ENCODE peak calls at places on chromosome 20, in ten cellular contexts. K is T-helper 17 cell; N is CD4-positive, alpha-beta T cell; I is activated CD4-positive, alpha-beta T cell treated with anti-CD3 and anti-CD28 coated beads for 24 hours; H is psoas muscle; D is tibial artery; E is NCI-H2081 treated with DMSO at 0.1 percent for 48 hours; F is effector CD4-positive, alpha-beta T cell; T is stimulated activated naive CD8-positive, alpha-beta T cell treated with anti-CD3 and anti-CD28 coated beads, Interleukin-15, amount 100 ng/mL, for 72 hours; L is retinal pigment epithelial cell. W is an unnamed sample.

GRCh38 chr20:33522256-33522820 is 32.4 kb downstream of the CBFA2T2 start:
- DNase-seq in K (no peak), N (no peak), I (no peak), H (no peak), D (no peak), E (no peak), F (no peak), T (peak; percentile 15), L (no peak), W (no peak)

GRCh38 chr20:48722737-48723191 is 105.0 kb downstream of the PREX1 start:
- DNase-seq in K (no peak), N (no peak), I (no peak), H (no peak), D (peak; percentile 90), E (no peak), F (no peak), T (peak; percentile 24), L (no peak), W (no peak)

GRCh38 chr20:18372296-18372695 is 84.0 kb downstream of the ZNF133 start:
- DNase-seq in K (no peak), N (no peak), I (no peak), H (no peak), D (no peak), E (no peak), F (no peak), T (no peak), L (no peak), W (no peak)

GRCh38 chr20:21099653-21100589 is 6.2 kb downstream of the LINC00237 start:
- DNase-seq in K (no peak), N (peak; percentile 12), I (no peak), H (peak; percentile 61), D (no peak), E (peak; percentile 40), F (peak; percentile 17), T (peak; percentile 64), L (no peak), W (peak; percentile 73)

GRCh38 chr20:56513096-56513806 is 11.3 kb upstream of the FAM209A start:
- DNase-seq in K (no peak), N (no peak), I (no peak), H (no peak), D (peak; percentile 31), E (no peak), F (no peak), T (no peak), L (no peak), W (no peak)

GRCh38 chr20:50425076-50425475 is 85.1 kb upstream of the PTPN1 start:
- DNase-seq in K (no peak), N (no peak), I (no peak), H (peak; percentile 76), D (no peak), E (no peak), F (no peak), T (no peak), L (no peak), W (no peak)

GRCh38 chr20:40416274-40416673 is 272.8 kb downstream of the MAFB start:
- DNase-seq in K (no peak), N (no peak), I (no peak), H (no peak), D (no peak), E (no peak), F (no peak), T (no peak), L (no peak), W (no peak)

GRCh38 chr20:44695295-44696230 is 19.6 kb upstream of the CCN5 start:
- DNase-seq in K (no peak), N (no peak), I (no peak), H (no peak), D (peak; percentile 60), E (no peak), F (no peak), T (no peak), L (no peak), W (no peak)

GRCh38 chr20:33640287-33640686 is 21.8 kb upstream of the C20orf144 start:
- DNase-seq in K (no peak), N (no peak), I (no peak), H (no peak), D (no peak), E (no peak), F (no peak), T (no peak), L (no peak), W (peak; percentile 15)

GRCh38 chr20:43755851-43756250 is 29.0 kb upstream of the GTSF1L start:
- DNase-seq in K (no peak), N (no peak), I (no peak), H (no peak), D (no peak), E (no peak), F (no peak), T (no peak), L (no peak), W (no peak)

GRCh38 chr20:13873814-13874213 is 89.0 kb downstream of the NDUFAF5 start:
- DNase-seq in K (no peak), N (no peak), I (no peak), H (no peak), D (no peak), E (no peak), F (no peak), T (no peak), L (no peak), W (no peak)

GRCh38 chr20:36888880-36889516 is 13.1 kb downstream of the TLDC2 start:
- DNase-seq in K (no peak), N (no peak), I (no peak), H (no peak), D (no peak), E (no peak), F (no peak), T (no peak), L (no peak), W (no peak)

GRCh38 chr20:56630086-56630493 is 984 bp downstream of the TFAP2C start:
- DNase-seq in K (no peak), N (no peak), I (no peak), H (no peak), D (no peak), E (no peak), F (no peak), T (peak; percentile 23), L (no peak), W (peak; percentile 60)

GRCh38 chr20:22288156-22288555 is 296.2 kb downstream of the FOXA2 start:
- DNase-seq in K (no peak), N (no peak), I (no peak), H (no peak), D (no peak), E (no peak), F (no peak), T (no peak), L (no peak), W (no peak)

GRCh38 chr20:16821211-16822089 is 73.3 kb downstream of the OTOR start:
- DNase-seq in K (no peak), N (no peak), I (no peak), H (no peak), D (no peak), E (peak; percentile 40), F (no peak), T (peak; percentile 18), L (no peak), W (no peak)

GRCh38 chr20:44646641-44647274 is 4.7 kb downstream of the ADA start:
- DNase-seq in K (no peak), N (no peak), I (no peak), H (no peak), D (no peak), E (no peak), F (no peak), T (no peak), L (no peak), W (no peak)

GRCh38 chr20:50586531-50587232 is 76.5 kb downstream of the PTPN1 start:
- DNase-seq in K (no peak), N (no peak), I (no peak), H (no peak), D (no peak), E (no peak), F (no peak), T (no peak), L (no peak), W (no peak)

GRCh38 chr20:3727333-3728035 is 5.0 kb upstream of the HSPA12B start:
- DNase-seq in K (no peak), N (no peak), I (no peak), H (peak; percentile 39), D (no peak), E (no peak), F (no peak), T (no peak), L (no peak), W (no peak)

GRCh38 chr20:46814366-46815232 is 80.0 kb upstream of the EYA2 start:
- DNase-seq in K (no peak), N (no peak), I (no peak), H (no peak), D (no peak), E (no peak), F (no peak), T (no peak), L (peak; percentile 50), W (no peak)

GRCh38 chr20:62706857-62707256 is 1.8 kb upstream of the NTSR1 start:
- DNase-seq in K (no peak), N (no peak), I (no peak), H (no peak), D (no peak), E (no peak), F (no peak), T (no peak), L (no peak), W (no peak)

GRCh38 chr20:33863440-33864323 is 52.5 kb downstream of the CHMP4B start:
- DNase-seq in K (no peak), N (no peak), I (no peak), H (no peak), D (no peak), E (no peak), F (no peak), T (no peak), L (no peak), W (no peak)

GRCh38 chr20:35466856-35467255 is 11.5 kb downstream of the CEP250 start:
- DNase-seq in K (no peak), N (no peak), I (no peak), H (no peak), D (no peak), E (no peak), F (no peak), T (no peak), L (no peak), W (no peak)

GRCh38 chr20:64113796-64114355 is 6.5 kb upstream of the NPBWR2 start:
- DNase-seq in K (no peak), N (no peak), I (no peak), H (peak; percentile 38), D (peak; percentile 44), E (no peak), F (no peak), T (no peak), L (no peak), W (peak; percentile 33)

GRCh38 chr20:8414611-8415274 is 282.7 kb downstream of the PLCB1 start:
- DNase-seq in K (no peak), N (no peak), I (no peak), H (no peak), D (no peak), E (no peak), F (no peak), T (no peak), L (peak; percentile 92), W (no peak)

GRCh38 chr20:34220581-34220980 is 20.6 kb upstream of the ASIP start:
- DNase-seq in K (no peak), N (no peak), I (no peak), H (no peak), D (no peak), E (no peak), F (no peak), T (no peak), L (no peak), W (no peak)

GRCh38 chr20:21705466-21706344 is at the start of gene PAX1:
- DNase-seq in K (no peak), N (no peak), I (no peak), H (no peak), D (no peak), E (no peak), F (no peak), T (no peak), L (no peak), W (no peak)

GRCh38 chr20:35568645-35569044 is 26.8 kb downstream of the ERGIC3 start:
- DNase-seq in K (no peak), N (no peak), I (no peak), H (peak; percentile 4), D (no peak), E (no peak), F (no peak), T (no peak), L (no peak), W (no peak)

GRCh38 chr20:43721429-43722152 is 5.2 kb downstream of the GTSF1L start:
- DNase-seq in K (no peak), N (no peak), I (no peak), H (no peak), D (no peak), E (peak; percentile 41), F (no peak), T (no peak), L (no peak), W (no peak)

W was measured in activated CD8-positive, alpha-beta memory T cell treated with anti-CD3 and anti-CD28 coated beads for 24 hours.